ENCODE peak calls at places on chromosome 3, in four cellular contexts. W is K562, J is GM12878, E is HepG2. P is an unnamed sample.

GRCh38 chr3:66489115-66489514 is 11.7 kb downstream of the LRIG1 start:
- DNase-seq in W (no peak), J (no peak), E (no peak), P (no peak)

GRCh38 chr3:17810759-17811158 is 68.3 kb upstream of the TBC1D5 start:
- DNase-seq in W (peak), J (no peak), E (peak), P (no peak)

GRCh38 chr3:72230774-72231379 is 445.9 kb upstream of the PROK2 start:
- DNase-seq in W (no peak), J (no peak), E (no peak), P (no peak)

GRCh38 chr3:188877381-188877780 is 294.4 kb upstream of the TPRG1 start:
- DNase-seq in W (no peak), J (no peak), E (no peak), P (no peak)

GRCh38 chr3:193943200-193943599 is 192.7 kb upstream of the HES1 start:
- DNase-seq in W (no peak), J (no peak), E (peak), P (no peak)

GRCh38 chr3:129039271-129040038 is 21.1 kb upstream of the GP9 start:
- DNase-seq in W (no peak), J (no peak), E (no peak), P (no peak)

GRCh38 chr3:186705882-186706780 is 11.0 kb upstream of the KNG1 start:
- DNase-seq in W (no peak), J (peak), E (no peak), P (no peak)

GRCh38 chr3:181213347-181213746 is 223.8 kb upstream of the DNAJC19 start:
- DNase-seq in W (no peak), J (no peak), E (no peak), P (no peak)

GRCh38 chr3:53140575-53141467 is 10.6 kb upstream of the RFT1 start:
- DNase-seq in W (no peak), J (no peak), E (no peak), P (no peak)

DNA sequence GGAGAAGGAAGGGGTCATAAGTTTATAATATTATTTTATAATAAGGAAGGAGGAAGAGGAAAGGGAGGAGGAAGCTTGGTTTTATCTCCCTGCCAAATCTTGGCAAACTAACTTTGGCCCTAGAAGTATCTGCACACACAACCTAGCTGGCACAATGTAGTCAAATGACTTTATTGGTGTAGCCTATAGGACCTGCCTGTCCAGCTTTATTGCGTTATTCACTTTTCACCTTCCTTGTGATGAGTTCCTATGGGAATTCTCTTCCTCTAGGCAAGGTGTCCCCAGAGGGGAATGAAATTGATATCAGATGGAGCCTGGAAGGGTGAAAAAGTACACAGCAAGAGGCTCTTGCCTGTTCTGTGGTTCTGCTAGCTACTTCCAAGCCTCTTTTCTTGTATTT is 111.2 kb upstream of the SLC25A36 start:
- DNase-seq in W (no peak), J (no peak), E (no peak), P (no peak)
- H2AFZ ChIP-seq in W (no peak), J (no peak), E (no peak), P (no peak)

GRCh38 chr3:126745760-126746394 is 41.8 kb downstream of the CHCHD6 start:
- DNase-seq in W (no peak), J (no peak), E (no peak), P (no peak)

GRCh38 chr3:126748701-126749546 is 44.9 kb downstream of the CHCHD6 start:
- DNase-seq in W (no peak), J (no peak), E (no peak), P (no peak)

GRCh38 chr3:126743781-126744180 is 39.7 kb downstream of the CHCHD6 start:
- DNase-seq in W (no peak), J (no peak), E (no peak), P (no peak)

GRCh38 chr3:126747768-126748167 is 43.7 kb downstream of the CHCHD6 start:
- DNase-seq in W (no peak), J (no peak), E (no peak), P (no peak)

DNA sequence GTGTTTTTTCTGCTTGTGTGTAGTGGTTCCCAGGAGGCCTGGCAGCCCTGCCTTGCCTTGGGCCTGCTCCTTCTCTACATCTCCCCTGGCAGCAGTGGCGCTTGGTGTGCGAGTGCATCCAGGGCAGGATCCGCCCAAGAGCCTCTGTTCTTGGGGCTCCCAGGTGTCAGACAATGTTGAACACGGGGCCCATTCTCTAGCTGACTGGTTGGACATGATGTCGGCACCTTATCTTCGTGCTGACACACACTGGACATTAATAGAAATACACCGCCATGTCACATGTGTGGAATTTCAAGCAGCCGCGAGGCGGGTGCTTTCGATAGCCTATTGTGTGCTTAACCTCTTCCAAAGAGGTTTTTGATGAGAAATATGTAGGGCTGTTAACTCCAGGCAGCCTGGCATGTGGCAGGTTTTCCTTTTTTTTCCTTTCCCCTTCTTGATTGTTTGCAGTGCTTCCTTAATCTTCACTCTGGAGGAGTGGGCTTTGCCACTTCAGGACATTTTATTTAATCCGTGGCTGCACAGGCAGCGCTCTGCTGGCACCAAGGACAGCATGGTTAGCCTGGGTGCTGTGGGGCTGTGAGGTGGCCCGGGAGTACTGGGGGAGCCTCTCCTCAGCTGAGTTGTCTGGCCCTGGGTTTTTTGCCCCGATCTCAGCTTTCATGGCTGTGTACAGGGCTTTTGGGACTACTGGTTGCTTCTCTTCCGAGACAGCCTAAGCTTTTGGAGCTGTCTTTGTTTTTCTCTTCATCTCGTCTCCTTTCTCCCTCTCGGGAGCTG is 42.5 kb downstream of the CHCHD6 start:
- DNase-seq in W (peak), J (no peak), E (peak), P (no peak)
- TF ChIP-seq SP1 in W (no peak), J (no peak), E (no peak), P (no peak)

GRCh38 chr3:65193531-65193930 is 505.7 kb upstream of the ADAMTS9 start:
- DNase-seq in W (peak), J (no peak), E (no peak), P (no peak)

GRCh38 chr3:65194044-65194714 is 506.4 kb upstream of the ADAMTS9 start:
- DNase-seq in W (no peak), J (no peak), E (no peak), P (no peak)

GRCh38 chr3:65200312-65200711 is 512.5 kb upstream of the ADAMTS9 start:
- DNase-seq in W (no peak), J (no peak), E (no peak), P (no peak)

GRCh38 chr3:65195211-65195610 is 507.4 kb upstream of the ADAMTS9 start:
- DNase-seq in W (no peak), J (no peak), E (no peak), P (no peak)

GRCh38 chr3:65196663-65197062 is 508.9 kb upstream of the ADAMTS9 start:
- DNase-seq in W (no peak), J (no peak), E (no peak), P (no peak)
- TF ChIP-seq ATF2 in W (no peak), J (no peak), E (no peak), P (no peak)

GRCh38 chr3:171898192-171898591 is 55.0 kb downstream of the TMEM212 start:
- DNase-seq in W (no peak), J (no peak), E (no peak), P (no peak)

GRCh38 chr3:171895890-171896289 is 52.7 kb downstream of the TMEM212 start:
- DNase-seq in W (peak), J (no peak), E (no peak), P (no peak)

GRCh38 chr3:171900396-171900795 is 57.2 kb downstream of the TMEM212 start:
- DNase-seq in W (no peak), J (no peak), E (no peak), P (no peak)

GRCh38 chr3:171892457-171892856 is 49.3 kb downstream of the TMEM212 start:
- DNase-seq in W (no peak), J (no peak), E (no peak), P (no peak)

DNA sequence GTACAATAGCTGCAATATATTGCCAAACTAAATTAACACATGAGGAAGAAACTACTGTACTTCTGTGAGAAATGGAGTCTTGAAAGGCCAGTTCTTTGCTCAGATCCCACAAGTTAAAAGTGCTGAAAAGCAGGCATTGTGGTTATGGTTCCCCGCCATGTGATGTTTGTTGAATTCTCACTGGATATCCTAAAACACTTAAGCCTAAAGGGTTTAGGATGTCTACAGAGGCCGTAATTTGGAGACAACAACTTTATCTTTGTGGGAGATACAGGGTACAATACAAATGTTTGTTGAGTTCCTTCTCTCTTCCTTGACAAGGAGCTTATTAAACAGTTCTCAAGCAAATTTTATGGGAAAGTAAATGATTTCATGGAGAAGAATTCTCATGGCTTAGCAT is 53.2 kb downstream of the TMEM212 start:
- DNase-seq in W (no peak), J (no peak), E (no peak), P (no peak)
- H2AFZ ChIP-seq in W (peak), J (no peak), E (no peak), P (no peak)

GRCh38 chr3:178384302-178384939 is 151.8 kb upstream of the KCNMB2 start:
- DNase-seq in W (peak), J (no peak), E (no peak), P (no peak)
- TF ChIP-seq SP1 in W (no peak), J (no peak), E (no peak), P (no peak)

GRCh38 chr3:98453827-98454226 is 9.2 kb upstream of the OR5K1 start:
- DNase-seq in W (no peak), J (no peak), E (no peak), P (no peak)

GRCh38 chr3:98449606-98450193 is 13.3 kb upstream of the OR5K1 start:
- DNase-seq in W (no peak), J (no peak), E (no peak), P (no peak)

GRCh38 chr3:98450372-98450771 is 12.6 kb upstream of the OR5K1 start:
- DNase-seq in W (no peak), J (no peak), E (no peak), P (no peak)

GRCh38 chr3:98457543-98457942 is 5.5 kb upstream of the OR5K1 start:
- DNase-seq in W (no peak), J (no peak), E (no peak), P (no peak)

DNA sequence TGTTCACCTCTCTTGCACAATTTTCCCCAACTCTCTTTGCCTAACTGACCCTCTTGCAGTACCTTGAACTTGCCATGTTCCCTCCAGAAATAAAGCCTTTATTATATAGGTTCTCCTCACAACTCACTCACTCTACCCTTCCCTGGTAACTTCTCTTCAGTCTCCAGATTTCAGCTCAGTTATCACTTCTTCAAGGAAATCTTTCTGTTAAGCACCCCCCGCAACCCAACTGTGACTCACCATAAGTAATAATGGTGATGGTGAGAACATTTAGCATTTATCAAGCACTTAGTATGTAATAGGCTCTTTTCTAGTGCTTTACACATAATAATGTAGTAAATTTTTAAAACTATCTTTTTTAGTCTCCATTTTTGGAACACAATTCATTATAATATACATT is 8.1 kb upstream of the OR5K1 start:
- DNase-seq in W (no peak), J (no peak), E (no peak), P (no peak)
- TF ChIP-seq ATF2 in W (no peak), J (no peak), E (no peak), P (no peak)

GRCh38 chr3:46490338-46491084 is 7.3 kb upstream of the RTP3 start:
- DNase-seq in W (no peak), J (no peak), E (no peak), P (peak)
- H2AFZ ChIP-seq in W (peak), J (no peak), E (no peak), P (no peak)

GRCh38 chr3:69294014-69294771 is 91.7 kb downstream of the FRMD4B start:
- DNase-seq in W (no peak), J (no peak), E (no peak), P (no peak)
- TF ChIP-seq SP1 in W (no peak), J (no peak), E (no peak), P (no peak)

P was measured in H1.